ENCODE peak calls at places on chromosomes 6 and 20, in five cellular contexts. B, J, V, D and S are unnamed samples.

GRCh38 chr6:4682431-4683159 is 93.6 kb upstream of the CDYL start:
- DNase-seq in D (no peak), V (no peak), B (no peak), J (no peak), S (no peak)

GRCh38 chr6:128739112-128739511 is 143.8 kb upstream of the LAMA2 start:
- DNase-seq in V (no peak), D (no peak), B (no peak), J (no peak), S (no peak)

GRCh38 chr6:150549577-150550184 is 50.0 kb upstream of the PLEKHG1 start:
- DNase-seq in B (no peak), D (no peak), J (no peak), V (no peak), S (no peak)

GRCh38 chr6:1554881-1555569 is 54.7 kb upstream of the FOXC1 start:
- DNase-seq in V (peak), D (peak), J (peak), B (no peak), S (peak)

GRCh38 chr6:71745525-71745924 is 140.8 kb upstream of the RIMS1 start:
- DNase-seq in J (no peak), B (no peak), V (no peak), D (no peak), S (no peak)

GRCh38 chr20:53738039-53738944 is 144.7 kb upstream of the ZNF217 start:
- DNase-seq in D (peak), J (no peak), V (no peak), B (no peak), S (peak)

GRCh38 chr20:24910461-24910860 is 38.6 kb upstream of the CST7 start:
- DNase-seq in V (no peak), D (no peak), J (no peak), B (no peak), S (no peak)

GRCh38 chr6:32933661-32934085 is 7.2 kb downstream of the HLA-DMB start:
- DNase-seq in V (no peak), B (peak), D (peak), J (peak), S (peak)

GRCh38 chr6:69622230-69622629 is 174.6 kb downstream of the LMBRD1 start:
- DNase-seq in D (no peak), B (no peak), V (no peak), J (no peak), S (no peak)

GRCh38 chr20:10376271-10377075 is 57.5 kb downstream of the MKKS start:
- DNase-seq in B (peak), J (no peak), D (no peak), V (no peak), S (no peak)

GRCh38 chr6:131780600-131780999 is 27.2 kb upstream of the ENPP1 start:
- DNase-seq in V (no peak), J (no peak), B (no peak), D (no peak), S (no peak)

GRCh38 chr6:139253656-139254055 is 38.1 kb downstream of the TXLNB start:
- DNase-seq in J (no peak), D (no peak), V (no peak), B (no peak), S (no peak)

GRCh38 chr20:36065427-36065998 is 89.0 kb upstream of the EPB41L1 start:
- DNase-seq in J (no peak), V (no peak), B (no peak), D (no peak), S (no peak)

GRCh38 chr6:111757342-111757741 is 115.9 kb downstream of the FYN start:
- DNase-seq in D (no peak), J (no peak), B (no peak), V (no peak), S (no peak)

GRCh38 chr6:39934060-39934757 is at the start of gene MOCS1:
- DNase-seq in V (peak), J (peak), B (no peak), D (peak), S (peak)

GRCh38 chr20:25284131-25284601 is 36.3 kb downstream of the PYGB start:
- DNase-seq in B (no peak), V (no peak), J (no peak), D (no peak), S (peak)

GRCh38 chr20:8527998-8528397 is 395.9 kb downstream of the PLCB1 start:
- DNase-seq in B (peak), V (no peak), J (no peak), D (no peak), S (no peak)

GRCh38 chr6:3031857-3032256 is 32.2 kb downstream of the NQO2 start:
- DNase-seq in B (no peak), D (no peak), J (no peak), V (no peak), S (peak)

GRCh38 chr6:166393535-166393823 is 10.7 kb upstream of the MPC1 start:
- DNase-seq in D (no peak), V (no peak), J (no peak), B (no peak), S (no peak)

GRCh38 chr6:156890627-156891300 is 113.6 kb downstream of the ARID1B start:
- DNase-seq in D (no peak), J (no peak), V (no peak), B (no peak), S (no peak)

GRCh38 chr6:100342830-100343229 is 121.9 kb downstream of the SIM1 start:
- DNase-seq in D (no peak), V (no peak), J (no peak), B (no peak), S (no peak)

GRCh38 chr20:22466447-22467171 is 117.8 kb downstream of the FOXA2 start:
- DNase-seq in D (no peak), J (no peak), V (no peak), B (no peak), S (no peak)

GRCh38 chr20:22684072-22684762 is 99.8 kb upstream of the FOXA2 start:
- DNase-seq in B (no peak), J (peak), D (peak), V (peak), S (peak)

GRCh38 chr6:3743541-3743940 is 8.0 kb downstream of the PXDC1 start:
- DNase-seq in B (no peak), D (no peak), J (no peak), V (no peak), S (no peak)

GRCh38 chr6:159309723-159310122 is 140.5 kb downstream of the FNDC1 start:
- DNase-seq in J (no peak), V (no peak), B (no peak), D (no peak), S (no peak)

GRCh38 chr6:125519367-125519766 is 217.6 kb upstream of the HDDC2 start:
- DNase-seq in V (no peak), D (no peak), J (no peak), B (no peak), S (no peak)

GRCh38 chr6:166708466-166708865 is 81.4 kb upstream of the RPS6KA2 start:
- DNase-seq in V (no peak), J (no peak), D (no peak), B (no peak), S (no peak)

GRCh38 chr6:12296255-12296573 is 6.1 kb downstream of the EDN1 start:
- DNase-seq in D (no peak), V (no peak), B (peak), J (no peak), S (no peak)